ENCODE peak calls at places on chromosomes 4 and X, in eight cellular contexts. R is right lobe of liver, J is prostate gland, M is uterus, K is testis, E is Peyer's patch, P is A549, U is spleen. A is an unnamed sample.

GRCh38 chrX:111244238-111244750 is 26.0 kb downstream of the CAPN6 start:
- DNase-seq in R (no peak), P (peak), J (no peak), E (no peak), K (no peak), M (no peak), U (no peak), A (no peak)

GRCh38 chr4:184476660-184477059 is 2.3 kb upstream of the IRF2 start:
- DNase-seq in E (no peak), U (peak), J (no peak), R (peak), M (no peak), P (no peak), K (no peak), A (no peak)

GRCh38 chr4:188976644-188977115 is 837.4 kb downstream of the TRIML1 start:
- DNase-seq in K (no peak), E (no peak), J (peak), U (no peak), M (no peak), R (no peak), P (peak), A (no peak)

GRCh38 chr4:14865804-14866203 is 136.5 kb upstream of the CPEB2 start:
- DNase-seq in E (no peak), R (no peak), M (no peak), U (no peak), P (no peak), K (no peak), J (no peak), A (no peak)

GRCh38 chr4:139951051-139951450 is 202.9 kb downstream of the MAML3 start:
- DNase-seq in P (no peak), M (no peak), J (no peak), R (no peak), E (no peak), K (no peak), U (no peak), A (no peak)

GRCh38 chr4:3686746-3687145 is 79.4 kb upstream of the ADRA2C start:
- DNase-seq in J (no peak), R (no peak), K (no peak), U (no peak), E (no peak), P (no peak), M (peak), A (no peak)

GRCh38 chr4:70901984-70902576 is at the start of gene MOB1B:
- DNase-seq in M (peak), E (peak), U (peak), R (peak), J (peak), P (peak), K (peak), A (peak)

GRCh38 chr4:48633657-48634056 is 143.6 kb downstream of the ZAR1 start:
- DNase-seq in E (no peak), P (no peak), K (no peak), J (no peak), R (no peak), M (no peak), U (no peak), A (no peak)

GRCh38 chr4:88226143-88226542 is 58.2 kb downstream of the PPM1K start:
- DNase-seq in J (no peak), P (no peak), E (no peak), K (no peak), M (no peak), U (no peak), R (no peak), A (no peak)

GRCh38 chr4:3780347-3781171 is 14.4 kb downstream of the ADRA2C start:
- DNase-seq in P (peak), U (no peak), K (no peak), R (no peak), M (no peak), E (no peak), J (no peak), A (no peak)

GRCh38 chr4:156578005-156578404 is 393.6 kb downstream of the PDGFC start:
- DNase-seq in K (no peak), E (no peak), P (no peak), J (no peak), U (no peak), M (no peak), R (no peak), A (no peak)

GRCh38 chrX:119692241-119693031 is 532 bp downstream of the SEPTIN6 start:
- DNase-seq in E (peak), K (peak), J (peak), R (peak), U (peak), P (peak), M (no peak), A (peak)

GRCh38 chr4:46016306-46016705 is 107.5 kb downstream of the GABRG1 start:
- DNase-seq in K (no peak), M (no peak), R (no peak), U (no peak), E (no peak), P (no peak), J (no peak), A (no peak)

GRCh38 chr4:123481034-123481433 is 84.4 kb downstream of the SPRY1 start:
- DNase-seq in J (no peak), R (no peak), E (no peak), U (no peak), M (no peak), K (no peak), P (peak), A (no peak)

GRCh38 chr4:40750461-40751258 is 905 bp downstream of the NSUN7 start:
- DNase-seq in K (peak), R (no peak), U (no peak), P (no peak), E (no peak), M (no peak), J (peak), A (no peak)

GRCh38 chrX:103913356-103914020 is 48.9 kb upstream of the TMSB15B start:
- DNase-seq in R (no peak), K (no peak), P (no peak), E (no peak), J (no peak), U (no peak), M (no peak), A (no peak)

GRCh38 chrX:40105016-40105790 is 7.4 kb upstream of the BCOR start:
- DNase-seq in R (peak), E (peak), U (peak), P (no peak), J (peak), M (no peak), K (peak), A (peak)

GRCh38 chrX:7147431-7147977 is at the start of gene STS:
- DNase-seq in E (peak), P (no peak), U (peak), M (peak), R (peak), K (peak), J (peak), A (peak)

GRCh38 chr4:19776021-19776459 is 475.7 kb upstream of the SLIT2 start:
- DNase-seq in M (no peak), R (no peak), E (no peak), J (no peak), P (peak), K (no peak), U (no peak), A (no peak)

GRCh38 chr4:36327400-36327799 is 46.0 kb downstream of the DTHD1 start:
- DNase-seq in J (no peak), P (no peak), R (no peak), K (no peak), M (no peak), E (no peak), U (no peak), A (no peak)
- TF ChIP-seq CTCF in J (no peak), P (no peak), R (no peak), K (no peak), M (no peak), E (no peak), U (no peak), A (no peak)

DNA sequence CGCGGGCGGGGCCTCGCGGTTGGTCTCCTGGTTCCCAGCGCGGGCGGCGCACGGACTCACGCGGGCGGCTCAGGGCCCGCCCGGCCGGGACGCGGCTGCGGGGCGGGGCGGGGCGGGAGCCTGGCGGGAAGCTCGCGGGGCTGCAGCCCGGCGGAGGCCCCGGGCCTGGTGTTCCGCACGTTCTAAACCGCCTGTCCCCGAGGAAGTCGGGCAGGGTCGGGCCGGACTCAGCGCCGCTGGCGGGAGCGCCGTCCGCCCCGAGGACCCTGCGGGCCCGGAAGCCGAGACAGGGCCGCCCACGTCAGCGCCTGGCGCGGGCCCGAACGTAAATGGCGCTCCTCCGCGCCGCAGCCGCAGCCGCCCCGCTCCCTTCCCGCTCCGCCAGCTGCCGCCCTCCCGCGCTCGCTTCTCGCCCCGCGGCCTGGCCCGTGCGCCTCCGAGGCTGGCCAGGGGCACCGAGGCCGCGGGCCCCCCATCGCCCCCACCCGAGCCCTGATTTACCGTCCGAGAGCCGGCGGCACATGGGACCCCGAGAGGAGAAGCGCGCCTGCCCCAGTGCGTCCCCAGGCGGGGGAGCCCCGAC is 309 bp upstream of the CTBP1 start:
- DNase-seq in J (peak), K (peak), R (peak), P (peak), U (peak), E (peak), M (peak), A (peak)
- TF ChIP-seq POLR2A in J (peak), K (no peak), R (peak), P (peak), U (no peak), E (peak), M (peak), A (peak)

DNA sequence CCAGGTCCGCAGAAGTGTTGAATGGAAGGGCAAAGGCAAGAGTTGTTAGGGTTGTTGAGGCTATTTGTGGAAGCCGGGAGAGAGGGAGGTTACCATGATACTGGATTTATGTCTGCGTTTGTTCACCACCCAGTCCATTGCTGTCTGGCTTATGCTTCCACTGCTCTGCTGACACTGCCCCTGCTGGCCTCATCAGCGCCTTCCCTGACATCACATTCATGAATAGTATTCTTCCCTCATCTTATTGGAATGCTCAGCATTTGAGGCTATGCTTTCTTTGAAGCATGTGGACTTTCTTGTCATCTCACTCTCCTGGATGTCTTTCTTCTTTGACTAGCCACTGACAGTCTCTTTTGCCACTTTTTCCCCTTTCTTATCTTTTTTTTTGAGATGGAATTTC is 10.3 kb downstream of the GNL3L start:
- DNase-seq in U (no peak), E (no peak), M (peak), J (no peak), P (peak), K (peak), R (no peak), A (peak)
- TF ChIP-seq CTCF in U (no peak), E (no peak), M (no peak), J (no peak), P (no peak), K (no peak), R (no peak), A (no peak)

DNA sequence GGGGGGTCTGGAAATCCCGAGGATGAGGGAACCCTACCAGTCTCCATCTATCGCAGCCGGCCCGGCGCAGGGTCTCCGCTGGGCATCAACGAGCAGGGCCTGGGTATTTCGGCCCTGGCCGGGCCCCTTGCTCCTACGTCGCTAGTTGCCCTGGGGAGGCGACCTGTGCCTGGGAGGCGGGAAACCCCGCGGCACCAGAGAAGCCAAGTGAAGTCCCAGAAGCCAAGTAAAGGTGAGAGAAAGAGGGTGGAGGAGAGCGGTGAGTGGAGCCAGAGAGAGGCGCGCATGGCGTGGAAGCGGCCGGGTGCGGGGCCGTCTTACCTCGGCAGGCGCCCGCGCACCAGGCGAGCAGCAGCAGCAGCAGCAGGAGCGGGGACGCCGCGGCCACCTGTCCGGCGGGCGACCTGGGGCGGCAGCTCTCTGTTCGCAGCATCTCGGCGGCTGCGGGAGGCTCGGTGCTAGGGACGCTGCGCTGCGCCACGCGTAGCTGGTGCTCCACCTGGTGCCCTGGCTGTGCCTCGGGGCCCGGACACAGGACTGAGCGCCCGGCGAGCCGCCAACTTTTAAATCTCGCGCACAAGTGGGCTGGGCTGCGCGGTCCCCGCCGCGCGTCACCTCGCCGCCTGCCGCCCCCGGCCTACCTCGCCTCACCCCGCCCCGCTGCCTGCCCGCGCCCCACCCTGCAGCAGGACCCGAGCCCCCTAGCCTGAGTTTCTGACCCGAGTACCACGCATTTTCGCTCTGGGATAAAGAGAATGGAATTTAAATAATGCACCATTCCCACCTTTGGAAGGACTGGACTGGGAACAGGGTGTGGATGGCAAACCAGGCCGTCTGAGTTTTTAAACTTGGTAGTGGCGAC is at the start of gene NMU:
- DNase-seq in M (no peak), E (no peak), U (peak), R (peak), P (peak), J (peak), K (peak), A (no peak)
- TF ChIP-seq POLR2A in M (no peak), E (no peak), U (no peak), R (no peak), P (no peak), J (no peak), K (no peak), A (no peak)